ENCODE peak calls at places on chromosome X, in six cellular contexts. M, A, Y, Z, D and C are unnamed samples. For H3K4me1, the result is how much of the 10 kb centered on the place peaks cover.

GRCh38 chrX:21479695-21480280 is 105.6 kb downstream of the CNKSR2 start:
- DNase-seq in M (no peak), A (no peak), Y (peak), Z (peak), D (peak), C (peak)

GRCh38 chrX:13014111-13015094 is 30.0 kb downstream of the FAM9C start:
- DNase-seq in M (no peak), A (no peak), Y (no peak), Z (no peak), D (peak), C (no peak)

GRCh38 chrX:17377047-17377692 is 2.2 kb downstream of the NHS start:
- DNase-seq in M (peak), A (peak), Y (no peak), Z (no peak), D (peak), C (no peak)

GRCh38 chrX:149982310-149982709 is 44.0 kb upstream of the EOLA2 start:
- DNase-seq in M (no peak), A (no peak), Y (no peak), Z (no peak), D (no peak), C (peak)

GRCh38 chrX:68829594-68830485 is 1.0 kb downstream of the EFNB1 start:
- DNase-seq in M (no peak), A (peak), Y (peak), Z (peak), D (peak), C (no peak)

GRCh38 chrX:47460561-47460960 is 22.5 kb downstream of the ZNF41 start:
- DNase-seq in M (no peak), A (no peak), Y (no peak), Z (no peak), D (no peak), C (no peak)

GRCh38 chrX:119399772-119400101 is 601 bp downstream of the SLC25A43 start:
- DNase-seq in M (no peak), A (no peak), Y (no peak), Z (no peak), D (peak), C (no peak)

GRCh38 chrX:37755073-37755472 is 24.8 kb upstream of the CYBB start:
- DNase-seq in M (no peak), A (no peak), Y (peak), Z (no peak), D (no peak), C (no peak)

GRCh38 chrX:155745792-155746191 is 133.0 kb upstream of the TMLHE start:
- DNase-seq in M (no peak), A (no peak), Y (no peak), Z (peak), D (peak), C (peak)

GRCh38 chrX:18422325-18422724 is 3.1 kb upstream of the CDKL5 start:
- DNase-seq in M (no peak), A (no peak), Y (no peak), Z (peak), D (peak), C (no peak)

GRCh38 chrX:152817082-152817744 is 13.3 kb downstream of the CETN2 start:
- DNase-seq in M (no peak), A (no peak), Y (no peak), Z (peak), D (peak), C (peak)

GRCh38 chrX:115642895-115643530 is 82.0 kb downstream of the PLS3 start:
- DNase-seq in M (peak), A (no peak), Y (peak), Z (peak), D (peak), C (peak)

GRCh38 chrX:14039344-14039743 is 9.7 kb upstream of the GEMIN8 start:
- DNase-seq in M (peak), A (no peak), Y (peak), Z (peak), D (peak), C (peak)

GRCh38 chrX:63754141-63754859 is 30.7 kb downstream of the ARHGEF9 start:
- DNase-seq in M (no peak), A (no peak), Y (peak), Z (peak), D (peak), C (peak)

GRCh38 chrX:23766650-23767551 is 16.1 kb upstream of the SAT1 start:
- DNase-seq in M (no peak), A (no peak), Y (no peak), Z (no peak), D (no peak), C (no peak)

GRCh38 chrX:51743179-51743957 is at the start of gene GSPT2:
- DNase-seq in M (peak), A (peak), Y (peak), Z (peak), D (peak), C (peak)

DNA sequence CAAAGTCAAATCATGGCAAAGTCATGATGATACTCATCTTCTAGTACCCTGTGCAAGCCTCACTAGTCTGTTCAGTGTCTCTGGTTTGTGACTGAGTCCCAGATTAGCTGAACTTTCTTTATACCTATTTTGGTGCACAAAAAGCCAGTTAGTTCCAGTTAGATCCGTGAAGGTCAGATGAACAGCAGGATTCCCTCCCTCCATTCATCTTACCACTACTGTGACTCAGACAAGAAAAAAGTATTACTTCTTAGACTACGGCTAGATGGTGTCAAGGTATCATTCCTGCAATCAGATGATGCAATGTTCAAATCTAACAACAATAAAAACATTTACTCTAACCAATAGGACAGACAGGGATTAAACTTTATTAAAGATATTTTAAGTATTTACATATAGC is 30.4 kb downstream of the ARHGEF6 start:
- DNase-seq in M (no peak), A (no peak), Y (no peak), Z (no peak), D (no peak), C (no peak)
- H3K4me1 ChIP-seq in M (under half), A (half or more), Y (half or more), Z (under half), D (under half), C (under half)

GRCh38 chrX:2781698-2782097 is 29.9 kb downstream of the XG start:
- DNase-seq in M (no peak), A (no peak), Y (peak), Z (no peak), D (no peak), C (no peak)
- H3K4me3 ChIP-seq in M (no peak), A (no peak), Y (no peak), Z (no peak), D (no peak), C (no peak)

DNA sequence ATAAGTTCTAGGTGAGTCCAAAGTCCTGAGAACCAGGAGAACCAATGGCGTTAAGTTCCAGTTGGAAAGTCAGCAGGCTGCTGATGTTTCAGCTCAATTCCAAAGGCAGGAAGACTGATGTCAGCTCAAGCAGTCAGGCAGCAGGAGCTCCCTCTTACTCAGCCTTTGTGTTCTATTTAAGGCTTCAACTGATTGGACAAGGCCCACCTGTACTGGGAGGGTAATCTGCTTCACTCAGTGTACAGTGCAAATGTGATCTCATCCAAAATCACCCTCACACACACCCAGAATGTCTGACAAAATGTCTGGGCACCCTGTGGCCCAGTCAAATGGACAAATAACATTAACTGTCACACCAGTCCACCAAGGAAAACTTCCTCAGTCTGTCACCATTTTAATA is 30.7 kb upstream of the TBL1X start:
- DNase-seq in M (no peak), A (no peak), Y (no peak), Z (no peak), D (no peak), C (no peak)
- H3K4me1 ChIP-seq in M (under half), A (under half), Y (under half), Z (under half), D (under half), C (under half)

DNA sequence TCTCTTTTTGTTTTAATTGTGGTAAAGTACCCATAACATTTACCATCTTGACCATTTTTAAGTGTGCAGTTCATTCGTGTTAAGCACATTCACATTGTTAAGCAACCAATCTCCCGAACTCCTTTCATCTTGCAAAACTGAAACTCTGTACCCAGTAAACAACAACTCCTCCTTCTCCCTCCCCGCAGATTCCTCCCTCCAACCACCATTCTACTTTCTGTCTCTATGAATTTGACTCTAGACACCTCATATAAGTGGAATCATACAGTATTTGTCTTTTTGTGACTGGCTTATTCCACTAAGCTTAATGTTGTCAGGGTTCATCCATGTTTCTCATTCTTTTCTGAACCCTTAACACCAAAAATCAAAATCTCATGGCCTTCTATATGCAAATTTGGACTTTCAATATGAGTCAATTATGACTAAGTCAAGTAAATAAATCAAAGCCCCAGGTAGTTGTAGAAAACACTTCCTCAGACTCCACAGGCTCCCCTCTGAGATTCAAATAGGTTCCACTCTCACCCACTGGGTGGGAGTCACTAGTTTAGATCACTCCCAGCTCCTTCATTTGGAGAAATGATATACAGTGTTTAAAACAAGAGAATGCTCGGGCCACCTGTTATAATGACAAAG is 9.8 kb upstream of the RTL5 start:
- DNase-seq in M (no peak), A (no peak), Y (no peak), Z (no peak), D (no peak), C (no peak)
- H3K4me3 ChIP-seq in M (no peak), A (no peak), Y (no peak), Z (no peak), D (no peak), C (no peak)

GRCh38 chrX:30906726-30907125 is 17.7 kb upstream of the TAB3 start:
- DNase-seq in M (no peak), A (no peak), Y (no peak), Z (no peak), D (no peak), C (no peak)
- H3K4me1 ChIP-seq in M (under half), A (under half), Y (under half), Z (under half), D (under half), C (under half)

DNA sequence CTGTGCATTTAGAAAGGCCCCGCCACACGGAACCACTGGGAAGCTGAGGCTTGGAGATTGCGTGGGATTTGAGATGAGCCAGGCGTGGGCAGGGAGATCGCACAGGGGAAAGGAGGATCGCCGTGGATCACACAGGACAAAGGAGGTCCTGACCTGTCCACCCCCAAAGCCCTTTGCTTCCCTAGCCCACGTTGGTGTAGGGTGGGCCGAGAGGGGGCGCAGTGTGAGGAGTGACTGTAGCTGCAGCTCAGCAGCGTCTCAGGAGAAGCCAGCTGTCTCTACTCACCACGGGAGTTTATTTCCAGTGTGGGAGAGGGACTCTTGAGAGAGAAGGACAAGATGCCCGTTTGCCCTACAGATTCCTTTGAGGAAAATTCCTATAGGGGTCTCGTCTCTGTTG is 62.1 kb downstream of the TBL1X start:
- DNase-seq in M (no peak), A (no peak), Y (no peak), Z (no peak), D (no peak), C (no peak)
- H3K4me3 ChIP-seq in M (no peak), A (no peak), Y (no peak), Z (no peak), D (no peak), C (no peak)

DNA sequence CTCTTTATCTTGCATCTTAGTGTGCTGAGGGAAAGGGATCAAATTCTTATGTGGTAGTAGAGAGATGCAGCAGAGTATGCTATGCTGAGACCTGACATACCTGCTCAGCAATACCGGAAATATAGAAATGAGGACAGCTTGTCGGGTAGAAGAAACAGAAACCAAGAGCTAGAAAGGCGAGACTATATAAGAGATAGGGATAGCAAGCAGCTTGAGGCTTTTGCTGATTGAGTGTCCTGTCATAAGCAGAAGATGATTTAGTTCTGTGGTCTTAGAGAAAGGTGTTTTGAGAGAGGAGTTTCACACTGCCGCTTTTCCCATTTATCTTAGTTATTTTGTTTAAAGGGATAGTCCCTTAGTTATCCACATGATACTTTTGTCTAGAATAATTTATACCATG is 31.7 kb downstream of the USP9X start:
- DNase-seq in M (no peak), A (no peak), Y (peak), Z (no peak), D (no peak), C (peak)
- H3K4me1 ChIP-seq in M (under half), A (half or more), Y (half or more), Z (under half), D (under half), C (under half)

GRCh38 chrX:100449696-100450606 is 39.9 kb upstream of the PCDH19 start:
- DNase-seq in M (no peak), A (peak), Y (no peak), Z (no peak), D (no peak), C (no peak)

GRCh38 chrX:100445593-100445992 is 35.5 kb upstream of the PCDH19 start:
- DNase-seq in M (no peak), A (no peak), Y (no peak), Z (no peak), D (no peak), C (no peak)

GRCh38 chrX:100447563-100448397 is 37.7 kb upstream of the PCDH19 start:
- DNase-seq in M (peak), A (peak), Y (peak), Z (peak), D (peak), C (peak)
- H3K4me3 ChIP-seq in M (peak), A (peak), Y (no peak), Z (peak), D (peak), C (no peak)

DNA sequence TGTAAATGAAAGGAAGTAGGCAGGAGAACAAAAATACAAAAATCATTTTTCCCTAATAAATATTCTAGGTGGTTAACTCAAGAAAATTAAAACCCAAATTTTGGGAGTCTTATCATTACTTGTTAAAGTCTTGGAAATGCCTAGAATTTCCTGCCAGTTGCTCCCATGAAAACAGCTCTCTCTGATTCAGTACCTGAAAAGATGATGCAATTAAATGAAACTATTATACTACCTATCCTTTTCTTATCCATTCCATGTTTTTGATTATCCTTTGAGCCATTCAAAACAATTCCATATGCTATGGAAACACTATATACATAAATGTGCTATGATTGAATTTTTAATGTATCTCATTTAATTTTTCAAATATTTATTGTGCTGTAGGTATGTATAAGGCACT is 50.5 kb upstream of the AMELX start:
- DNase-seq in M (no peak), A (no peak), Y (no peak), Z (no peak), D (no peak), C (no peak)
- H3K4me1 ChIP-seq in M (under half), A (under half), Y (under half), Z (under half), D (under half), C (under half)